ENCODE peak calls at places on chromosomes 16 and 17, in nine cellular contexts. P is AG09319; R is HTR-8/SVneo; S is RCC 7860; Q is nephron progenitor cell; N is left ventricle myocardium superior; B is stimulated activated CD4-positive, alpha-beta T cell treated with anti-CD3 and anti-CD28 coated beads, Interleukin-15, amount 100 ng/mL, for 1 hour; O is heart left ventricle; E is epithelial cell of esophagus. K is an unnamed sample.
A peak's percentile ranks its signal among the peaks of the same experiment; 100 is the strongest.

GRCh38 chr16:83473926-83474660 is 333.7 kb upstream of the HSBP1 start:
- DNase-seq in P (no peak), R (no peak), S (no peak), Q (no peak), N (no peak), B (no peak), O (no peak), E (no peak), K (no peak)

GRCh38 chr17:57697891-57698708 is 47.0 kb downstream of the CCDC182 start:
- DNase-seq in P (no peak), R (no peak), S (no peak), Q (no peak), N (no peak), B (no peak), O (no peak), E (peak; percentile 5), K (no peak)

GRCh38 chr17:58224315-58224714 is 5.3 kb upstream of the MKS1 start:
- DNase-seq in P (no peak), R (peak; percentile 86), S (peak; percentile 76), Q (no peak), N (no peak), B (no peak), O (no peak), E (peak; percentile 54), K (no peak)

GRCh38 chr17:55167024-55167721 is 97.6 kb upstream of the HLF start:
- DNase-seq in P (no peak), R (no peak), S (no peak), Q (no peak), N (no peak), B (no peak), O (no peak), E (no peak), K (no peak)

GRCh38 chr17:78739331-78739853 is 42.7 kb downstream of the CYTH1 start:
- DNase-seq in P (no peak), R (no peak), S (no peak), Q (no peak), N (no peak), B (no peak), O (no peak), E (no peak), K (no peak)

GRCh38 chr17:78645421-78646295 is 68.5 kb upstream of the DNAH17 start:
- DNase-seq in P (no peak), R (peak; percentile 75), S (no peak), Q (no peak), N (peak; percentile 81), B (peak; percentile 42), O (peak; percentile 88), E (no peak), K (no peak)

GRCh38 chr17:79965806-79966205 is 69.9 kb downstream of the TBC1D16 start:
- DNase-seq in P (no peak), R (no peak), S (no peak), Q (no peak), N (no peak), B (no peak), O (no peak), E (no peak), K (no peak)

GRCh38 chr16:63201851-63202250 is 1165.6 kb upstream of the CDH8 start:
- DNase-seq in P (no peak), R (no peak), S (no peak), Q (no peak), N (no peak), B (no peak), O (no peak), E (no peak), K (no peak)

GRCh38 chr17:30344283-30345088 is 10.6 kb upstream of the TMIGD1 start:
- DNase-seq in P (no peak), R (no peak), S (peak; percentile 29), Q (no peak), N (peak; percentile 67), B (no peak), O (peak; percentile 46), E (peak; percentile 75), K (no peak)

GRCh38 chr16:57091200-57091989 is 988 bp upstream of the CPNE2 start:
- DNase-seq in P (no peak), R (peak; percentile 81), S (peak; percentile 68), Q (peak; percentile 62), N (peak; percentile 63), B (no peak), O (no peak), E (peak; percentile 67), K (peak; percentile 50)

GRCh38 chr17:28841901-28842281 is 699 bp downstream of the FAM222B start:
- DNase-seq in P (no peak), R (no peak), S (no peak), Q (no peak), N (no peak), B (no peak), O (no peak), E (no peak), K (no peak)

GRCh38 chr16:85403693-85404092 is 209.4 kb upstream of the GSE1 start:
- DNase-seq in P (no peak), R (no peak), S (no peak), Q (no peak), N (no peak), B (no peak), O (no peak), E (no peak), K (no peak)

K was measured in foreskin keratinocyte.